ENCODE peak calls at places on chromosomes 13 and 19, in ten cellular contexts. L is breast epithelium; S is cardiac muscle cell; Q is CD4-positive, CD25-positive, alpha-beta regulatory T cell; D is mucosa of descending colon; B is Peyer's patch; O is SJSA1; K is uterus; I is brain microvascular endothelial cell; E is naive thymus-derived CD4-positive, alpha-beta T cell. R is an unnamed sample.
A peak's percentile ranks its signal among the peaks of the same experiment; 100 is the strongest.

GRCh38 chr19:6236310-6237291 is 43.2 kb downstream of the MLLT1 start:
- DNase-seq in L (peak; percentile 97), S (no peak), Q (no peak), D (peak; percentile 79), B (no peak), O (no peak), K (no peak), I (no peak), E (no peak), R (peak; percentile 43)

GRCh38 chr19:47227347-47228167 is 3.4 kb downstream of the BBC3 start:
- DNase-seq in L (peak; percentile 87), S (peak; percentile 82), Q (peak; percentile 47), D (peak; percentile 94), B (peak; percentile 77), O (peak; percentile 93), K (peak; percentile 93), I (peak; percentile 90), E (no peak), R (peak; percentile 63)

GRCh38 chr19:42440357-42441046 is 2.2 kb downstream of the CXCL17 start:
- DNase-seq in L (peak; percentile 72), S (peak; percentile 84), Q (peak; percentile 63), D (peak; percentile 81), B (peak; percentile 72), O (peak; percentile 31), K (peak; percentile 44), I (peak; percentile 61), E (peak; percentile 84), R (peak; percentile 57)

GRCh38 chr13:49292742-49293498 is 45.2 kb downstream of the CDADC1 start:
- DNase-seq in L (no peak), S (peak; percentile 62), Q (no peak), D (no peak), B (no peak), O (peak; percentile 19), K (no peak), I (peak; percentile 79), E (no peak), R (no peak)

GRCh38 chr19:10848208-10848843 is at the start of gene C19orf38:
- DNase-seq in L (no peak), S (no peak), Q (no peak), D (no peak), B (no peak), O (no peak), K (no peak), I (no peak), E (no peak), R (no peak)

GRCh38 chr13:44052843-44053607 is 173.3 kb downstream of the LACC1 start:
- DNase-seq in L (no peak), S (peak; percentile 39), Q (no peak), D (no peak), B (no peak), O (no peak), K (peak; percentile 30), I (peak; percentile 79), E (no peak), R (peak; percentile 34)

GRCh38 chr13:30615851-30616311 is 1.8 kb upstream of the USPL1 start:
- DNase-seq in L (no peak), S (peak; percentile 4), Q (no peak), D (no peak), B (no peak), O (peak; percentile 47), K (no peak), I (no peak), E (no peak), R (peak; percentile 32)

GRCh38 chr19:23002690-23003422 is at the start of gene ZNF728:
- DNase-seq in L (peak; percentile 61), S (no peak), Q (no peak), D (peak; percentile 53), B (no peak), O (no peak), K (peak; percentile 71), I (no peak), E (no peak), R (no peak)

GRCh38 chr19:16043156-16043757 is 33.0 kb upstream of the TPM4 start:
- DNase-seq in L (no peak), S (no peak), Q (no peak), D (no peak), B (no peak), O (no peak), K (no peak), I (no peak), E (no peak), R (no peak)

GRCh38 chr13:112851107-112852046 is 117.6 kb upstream of the MCF2L start:
- DNase-seq in L (no peak), S (no peak), Q (no peak), D (peak; percentile 20), B (no peak), O (no peak), K (no peak), I (no peak), E (no peak), R (peak; percentile 8)

GRCh38 chr19:6023936-6024335 is 46.0 kb upstream of the RANBP3 start:
- DNase-seq in L (no peak), S (no peak), Q (no peak), D (peak; percentile 15), B (no peak), O (no peak), K (no peak), I (no peak), E (no peak), R (no peak)

GRCh38 chr19:45322744-45323281 is at the start of gene CKM:
- DNase-seq in L (no peak), S (peak; percentile 65), Q (no peak), D (no peak), B (no peak), O (no peak), K (no peak), I (no peak), E (no peak), R (no peak)

GRCh38 chr13:105721056-105721455 is 814.4 kb downstream of the EFNB2 start:
- DNase-seq in L (no peak), S (no peak), Q (no peak), D (no peak), B (no peak), O (no peak), K (no peak), I (peak; percentile 53), E (no peak), R (peak; percentile 38)

GRCh38 chr13:29689548-29689947 is 94.1 kb upstream of the SLC7A1 start:
- DNase-seq in L (no peak), S (no peak), Q (no peak), D (no peak), B (no peak), O (no peak), K (no peak), I (no peak), E (no peak), R (no peak)

GRCh38 chr19:43700368-43701015 is 15.4 kb upstream of the IRGC start:
- DNase-seq in L (no peak), S (no peak), Q (no peak), D (peak; percentile 57), B (no peak), O (peak; percentile 49), K (peak; percentile 67), I (peak; percentile 41), E (peak; percentile 7), R (peak; percentile 46)

GRCh38 chr19:4053423-4054324 is 13.0 kb downstream of the ZBTB7A start:
- DNase-seq in L (no peak), S (no peak), Q (no peak), D (peak; percentile 76), B (no peak), O (no peak), K (peak; percentile 19), I (no peak), E (no peak), R (no peak)

GRCh38 chr13:26541678-26542553 is 15.6 kb upstream of the WASF3 start:
- DNase-seq in L (no peak), S (no peak), Q (no peak), D (no peak), B (no peak), O (no peak), K (no peak), I (no peak), E (no peak), R (no peak)

GRCh38 chr19:15283141-15283885 is 49.0 kb downstream of the BRD4 start:
- DNase-seq in L (no peak), S (peak; percentile 19), Q (no peak), D (no peak), B (no peak), O (no peak), K (no peak), I (peak; percentile 46), E (no peak), R (peak; percentile 61)

GRCh38 chr19:38183227-38183914 is 40.7 kb downstream of the DPF1 start:
- DNase-seq in L (no peak), S (peak; percentile 47), Q (no peak), D (no peak), B (no peak), O (no peak), K (peak; percentile 28), I (peak; percentile 22), E (no peak), R (no peak)
- H3K4me3 ChIP-seq in L (peak overlapping the region; percentile 50), S (peak overlapping the region; percentile 13), Q (no peak overlapping the region), D (no peak overlapping the region), B (peak overlapping the region; percentile 15), O (no peak overlapping the region), K (peak overlapping the region; percentile 30), I (peak overlapping the region; percentile 33), E (no peak overlapping the region), R (no peak overlapping the region)

GRCh38 chr19:13917888-13918406 is 11.9 kb downstream of the CC2D1A start:
- DNase-seq in L (no peak), S (no peak), Q (no peak), D (no peak), B (no peak), O (no peak), K (no peak), I (no peak), E (no peak), R (no peak)
- H3K36me3 ChIP-seq in L (peaks cover 14% of the 10 kb centered on the region), S (peaks cover 32% of the 10 kb centered on the region), Q (peaks cover 38% of the 10 kb centered on the region), D (peaks cover 21% of the 10 kb centered on the region), B (peaks cover 3% of the 10 kb centered on the region), O (peaks cover 45% of the 10 kb centered on the region), K (no peaks in the 10 kb centered on the region), I (peaks cover 52% of the 10 kb centered on the region), E (no peaks in the 10 kb centered on the region), R (peaks cover 40% of the 10 kb centered on the region)

DNA sequence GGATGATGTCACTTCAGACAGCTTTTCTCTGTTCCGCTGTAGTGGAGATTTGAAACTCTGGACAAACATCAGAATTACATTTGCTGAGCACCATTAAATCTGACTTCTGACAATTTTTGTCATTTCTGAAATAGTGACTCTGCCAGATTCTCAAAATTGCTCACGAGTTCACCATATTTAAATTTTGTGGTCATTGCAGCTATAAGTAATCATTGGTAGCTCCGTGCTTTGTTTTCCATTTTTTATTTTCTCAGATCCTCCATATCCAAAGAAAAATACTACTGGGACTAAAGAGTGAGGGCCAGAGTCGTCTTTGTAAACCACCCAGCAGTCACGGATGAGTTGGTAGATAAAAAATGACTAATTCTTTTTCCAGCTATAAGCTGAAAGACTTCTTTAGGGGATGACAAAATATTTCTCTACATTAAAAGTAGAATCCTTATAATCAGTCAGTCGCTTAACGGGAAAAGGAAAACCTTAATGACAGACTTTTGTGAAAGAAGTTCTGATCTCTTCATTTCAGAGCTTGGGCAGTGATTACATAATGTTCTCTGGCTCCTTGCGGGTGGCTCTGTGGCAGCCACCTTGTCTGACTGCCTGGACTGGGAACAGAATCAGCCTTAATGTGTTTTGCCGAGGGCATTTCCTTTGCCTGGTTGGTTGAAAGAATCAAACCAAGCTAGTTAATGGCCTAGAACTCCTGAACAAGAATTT is 2.3 kb downstream of the ITM2B start:
- DNase-seq in L (no peak), S (peak; percentile 52), Q (no peak), D (no peak), B (no peak), O (peak; percentile 43), K (no peak), I (no peak), E (no peak), R (peak; percentile 54)
- H3K4me3 ChIP-seq in L (peak overlapping the region; percentile 99), S (peak overlapping the region; percentile 97), Q (peak overlapping the region; percentile 99), D (no peak overlapping the region), B (peak overlapping the region; percentile 100), O (peak overlapping the region; percentile 98), K (peak overlapping the region; percentile 96), I (peak overlapping the region; percentile 95), E (peak overlapping the region; percentile 61), R (peak overlapping the region; percentile 79)

GRCh38 chr13:109771926-109772325 is 14.5 kb downstream of the IRS2 start:
- DNase-seq in L (no peak), S (no peak), Q (no peak), D (no peak), B (no peak), O (no peak), K (no peak), I (no peak), E (no peak), R (no peak)
- H3K36me3 ChIP-seq in L (no peaks in the 10 kb centered on the region), S (no peaks in the 10 kb centered on the region), Q (no peaks in the 10 kb centered on the region), D (no peaks in the 10 kb centered on the region), B (no peaks in the 10 kb centered on the region), O (peaks cover 12% of the 10 kb centered on the region), K (no peaks in the 10 kb centered on the region), I (peaks cover 3% of the 10 kb centered on the region), E (no peaks in the 10 kb centered on the region), R (peaks cover 8% of the 10 kb centered on the region)